ENCODE peak calls at places on chromosomes 13 and 19, in four cellular contexts. I is brain microvascular endothelial cell, S is osteocyte, W is AG09319. G is an unnamed sample.

GRCh38 chr13:24307211-24308067 is 1.9 kb upstream of the C1QTNF9 start:
- DNase-seq in I (no peak), S (no peak), W (no peak), G (no peak)

GRCh38 chr19:17579523-17580244 is 24.2 kb downstream of the COLGALT1 start:
- DNase-seq in I (peak), S (no peak), W (no peak), G (peak)

GRCh38 chr13:23554000-23554399 is 16.2 kb upstream of the TNFRSF19 start:
- DNase-seq in I (no peak), S (no peak), W (no peak), G (peak)

GRCh38 chr13:46184277-46184699 is 2.3 kb upstream of the LCP1 start:
- DNase-seq in I (no peak), S (no peak), W (no peak), G (no peak)

GRCh38 chr13:100694722-100695644 is 20.4 kb upstream of the TMTC4 start:
- DNase-seq in I (peak), S (no peak), W (no peak), G (peak)

GRCh38 chr13:70994204-70994603 is 872.8 kb downstream of the DACH1 start:
- DNase-seq in I (no peak), S (no peak), W (no peak), G (no peak)

GRCh38 chr19:51012661-51013190 is 6.8 kb downstream of the KLK10 start:
- DNase-seq in I (no peak), S (no peak), W (no peak), G (no peak)

GRCh38 chr19:30068528-30069395 is 126.7 kb downstream of the URI1 start:
- DNase-seq in I (no peak), S (peak), W (no peak), G (no peak)

GRCh38 chr13:106087201-106087600 is 448.3 kb downstream of the EFNB2 start:
- DNase-seq in I (no peak), S (no peak), W (no peak), G (no peak)

DNA sequence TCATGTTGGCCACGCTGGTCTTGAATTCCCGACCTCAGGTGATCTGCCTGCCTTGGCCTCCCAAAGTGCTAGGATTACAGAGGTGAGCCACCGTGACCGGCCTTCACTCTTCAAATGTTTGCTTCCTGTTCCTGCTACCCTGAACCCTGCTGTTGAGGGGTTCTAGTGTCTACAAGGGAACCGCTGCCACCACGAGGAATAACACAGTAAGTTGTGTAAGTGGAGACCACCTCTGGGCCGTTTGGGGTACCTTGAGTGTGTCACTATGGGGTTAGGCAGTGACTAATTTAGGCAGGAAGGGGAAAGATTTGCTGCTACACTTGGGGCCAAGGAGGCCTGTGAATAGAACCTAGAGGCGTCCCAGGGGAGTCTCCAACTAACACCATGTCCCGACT is 2.2 kb upstream of the MYADM start:
- DNase-seq in I (no peak), S (no peak), W (no peak), G (no peak)
- TF ChIP-seq CTCF in I (no peak), S (no peak), W (no peak), G (no peak)

GRCh38 chr19:18856385-18857126 is 24.8 kb downstream of the UPF1 start:
- DNase-seq in I (peak), S (no peak), W (no peak), G (peak)
- TF ChIP-seq CTCF in I (peak), S (peak), W (peak), G (peak)

DNA sequence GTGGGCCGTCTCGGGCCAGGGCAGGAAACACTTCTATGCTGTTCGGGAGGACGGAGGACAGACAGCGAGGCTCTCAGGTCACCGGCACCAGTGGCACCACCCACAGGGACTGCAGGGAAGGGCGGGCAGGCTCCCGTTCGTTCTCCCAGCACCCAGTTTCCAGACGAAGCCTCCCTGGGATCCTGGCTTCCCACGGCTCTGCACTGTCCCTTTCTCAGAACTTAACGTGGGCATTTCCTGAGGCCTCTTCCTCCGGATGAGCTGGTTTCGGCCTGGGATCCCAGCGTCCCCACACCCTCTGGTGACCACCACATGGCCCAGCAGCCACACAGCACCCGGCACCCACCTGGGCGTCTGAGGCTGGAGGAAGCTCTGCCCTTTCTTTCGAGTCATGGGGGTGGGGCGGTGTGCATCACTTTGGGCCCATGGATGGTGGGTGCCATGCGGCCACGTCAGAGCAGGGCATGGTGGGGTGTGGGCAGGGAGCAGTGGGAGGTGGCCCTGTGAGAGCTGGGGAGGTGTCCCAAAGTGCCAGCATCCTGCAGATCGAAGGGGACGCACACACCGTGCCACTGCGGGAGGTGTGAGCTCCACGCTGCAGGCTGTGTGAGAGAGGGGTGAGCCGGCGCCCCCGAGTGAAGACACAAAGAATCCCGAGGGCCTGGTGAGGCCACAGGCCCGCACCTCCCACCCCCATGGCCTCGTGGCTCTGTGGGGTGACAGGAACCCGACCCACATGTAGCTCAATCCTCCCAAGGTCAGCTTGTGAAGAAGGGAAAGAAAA is 38.7 kb upstream of the GRTP1 start:
- DNase-seq in I (no peak), S (no peak), W (no peak), G (no peak)
- TF ChIP-seq CTCF in I (no peak), S (no peak), W (no peak), G (no peak)

GRCh38 chr13:94707400-94708021 is 4.8 kb downstream of the SOX21 start:
- DNase-seq in I (no peak), S (no peak), W (no peak), G (no peak)
- TF ChIP-seq CTCF in I (no peak), S (no peak), W (no peak), G (no peak)

GRCh38 chr13:55606045-55606665 is 1534.6 kb upstream of the PRR20A start:
- DNase-seq in I (no peak), S (no peak), W (no peak), G (no peak)

GRCh38 chr13:55602784-55603183 is 1537.9 kb upstream of the PRR20A start:
- DNase-seq in I (no peak), S (no peak), W (no peak), G (no peak)
- TF ChIP-seq CTCF in I (no peak), S (no peak), W (no peak), G (no peak)

GRCh38 chr13:34719060-34719875 is 222.8 kb upstream of the NBEA start:
- DNase-seq in I (no peak), S (no peak), W (no peak), G (peak)
- TF ChIP-seq CTCF in I (no peak), S (no peak), W (no peak), G (no peak)

GRCh38 chr19:56547535-56547934 is 8.8 kb downstream of the ZFP28 start:
- DNase-seq in I (no peak), S (no peak), W (no peak), G (no peak)
- TF ChIP-seq CTCF in I (peak), S (no peak), W (no peak), G (no peak)

GRCh38 chr13:110238795-110239194 is 68.2 kb downstream of the COL4A1 start:
- DNase-seq in I (no peak), S (no peak), W (peak), G (no peak)
- TF ChIP-seq CTCF in I (no peak), S (no peak), W (no peak), G (no peak)

GRCh38 chr19:42634409-42635232 is 39.9 kb upstream of the CEACAM8 start:
- DNase-seq in I (peak), S (no peak), W (no peak), G (peak)
- TF ChIP-seq CTCF in I (peak), S (peak), W (peak), G (peak)

G was measured in epithelial cell of esophagus.